ENCODE peak calls at places on chromosomes 4 and X, in eight cellular contexts. One of them, this sample, is unnamed. For H3K27me3 and H3K36me3, the result is how much of the 10 kb centered on the place peaks cover.

GRCh38 chr4:141580523-141580922 is 55.9 kb upstream of the IL15 start:
- DNase-seq in IMR-90: peak
- DNase-seq in HCT116: no peak
- DNase-seq in heart right ventricle: no peak
- DNase-seq in adrenal gland: no peak
- DNase-seq in upper lobe of right lung: no peak
- DNase-seq in CD8-positive, alpha-beta T cell: no peak
- DNase-seq in thoracic aorta: no peak
- DNase-seq in this sample: no peak

GRCh38 chr4:181007751-181008150 is 1235.5 kb upstream of the TENM3 start:
- DNase-seq in heart right ventricle: no peak
- DNase-seq in thoracic aorta: no peak
- DNase-seq in HCT116: no peak
- DNase-seq in upper lobe of right lung: no peak
- DNase-seq in adrenal gland: no peak
- DNase-seq in CD8-positive, alpha-beta T cell: no peak
- DNase-seq in IMR-90: no peak
- DNase-seq in this sample: no peak

GRCh38 chr4:87543835-87544461 is 14.8 kb upstream of the SPARCL1 start:
- DNase-seq in CD8-positive, alpha-beta T cell: no peak
- DNase-seq in heart right ventricle: no peak
- DNase-seq in adrenal gland: peak
- DNase-seq in upper lobe of right lung: no peak
- DNase-seq in thoracic aorta: no peak
- DNase-seq in HCT116: peak
- DNase-seq in IMR-90: peak
- DNase-seq in this sample: peak

GRCh38 chr4:41927761-41928499 is 7.3 kb upstream of the TMEM33 start:
- DNase-seq in thoracic aorta: no peak
- DNase-seq in upper lobe of right lung: no peak
- DNase-seq in adrenal gland: no peak
- DNase-seq in HCT116: no peak
- DNase-seq in IMR-90: no peak
- DNase-seq in heart right ventricle: no peak
- DNase-seq in CD8-positive, alpha-beta T cell: no peak
- DNase-seq in this sample: no peak

GRCh38 chr4:15149842-15150592 is 147.7 kb downstream of the CPEB2 start:
- DNase-seq in adrenal gland: peak
- DNase-seq in IMR-90: peak
- DNase-seq in HCT116: peak
- DNase-seq in heart right ventricle: peak
- DNase-seq in CD8-positive, alpha-beta T cell: no peak
- DNase-seq in thoracic aorta: peak
- DNase-seq in upper lobe of right lung: peak
- DNase-seq in this sample: peak

GRCh38 chrX:74179499-74179898 is 124.5 kb upstream of the ZCCHC13 start:
- DNase-seq in CD8-positive, alpha-beta T cell: no peak
- DNase-seq in upper lobe of right lung: no peak
- DNase-seq in IMR-90: no peak
- DNase-seq in thoracic aorta: no peak
- DNase-seq in adrenal gland: no peak
- DNase-seq in heart right ventricle: no peak
- DNase-seq in HCT116: no peak
- DNase-seq in this sample: no peak

GRCh38 chr4:32847466-32847865 is 2127.3 kb downstream of the PCDH7 start:
- DNase-seq in HCT116: no peak
- DNase-seq in heart right ventricle: no peak
- DNase-seq in upper lobe of right lung: no peak
- DNase-seq in CD8-positive, alpha-beta T cell: no peak
- DNase-seq in thoracic aorta: no peak
- DNase-seq in IMR-90: no peak
- DNase-seq in adrenal gland: no peak
- DNase-seq in this sample: peak

GRCh38 chr4:104490096-104490769 is 4.5 kb downstream of the CXXC4 start:
- DNase-seq in adrenal gland: no peak
- DNase-seq in HCT116: no peak
- DNase-seq in CD8-positive, alpha-beta T cell: no peak
- DNase-seq in thoracic aorta: no peak
- DNase-seq in IMR-90: no peak
- DNase-seq in heart right ventricle: no peak
- DNase-seq in upper lobe of right lung: peak
- DNase-seq in this sample: no peak

GRCh38 chrX:15335135-15336022 is at the start of gene PIGA:
- DNase-seq in IMR-90: peak
- DNase-seq in heart right ventricle: peak
- DNase-seq in thoracic aorta: peak
- DNase-seq in HCT116: peak
- DNase-seq in adrenal gland: peak
- DNase-seq in upper lobe of right lung: peak
- DNase-seq in CD8-positive, alpha-beta T cell: peak
- DNase-seq in this sample: peak

GRCh38 chrX:70480660-70481018 is 36.0 kb downstream of the DLG3 start:
- DNase-seq in thoracic aorta: no peak
- DNase-seq in IMR-90: no peak
- DNase-seq in heart right ventricle: peak
- DNase-seq in upper lobe of right lung: no peak
- DNase-seq in adrenal gland: no peak
- DNase-seq in CD8-positive, alpha-beta T cell: no peak
- DNase-seq in HCT116: no peak
- DNase-seq in this sample: no peak

DNA sequence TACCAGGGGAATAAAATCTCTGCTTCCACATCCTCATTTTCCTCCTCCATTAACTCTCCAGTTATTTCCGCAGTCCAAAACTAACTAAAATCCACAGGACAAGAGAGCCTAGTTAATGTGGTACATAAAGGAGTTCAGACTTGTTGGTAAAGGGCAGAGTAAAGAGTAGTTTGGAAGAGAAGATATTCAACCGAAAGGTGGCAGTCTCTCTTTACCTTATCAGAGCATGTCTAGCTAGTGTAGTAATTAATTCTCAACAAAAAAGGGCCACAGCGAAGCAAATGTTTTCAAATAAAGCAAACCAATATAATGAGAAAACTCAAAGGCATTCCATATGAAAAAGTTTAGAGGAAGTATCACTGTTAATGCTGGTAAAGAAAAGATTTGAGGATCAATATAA is 286.5 kb downstream of the GLUD2 start:
- DNase-seq in HCT116: no peak
- DNase-seq in adrenal gland: no peak
- DNase-seq in heart right ventricle: no peak
- DNase-seq in IMR-90: no peak
- DNase-seq in CD8-positive, alpha-beta T cell: no peak
- DNase-seq in upper lobe of right lung: no peak
- DNase-seq in thoracic aorta: no peak
- DNase-seq in this sample: no peak
- TF ChIP-seq CTCF in HCT116: no peak
- TF ChIP-seq CTCF in adrenal gland: no peak
- TF ChIP-seq CTCF in heart right ventricle: no peak
- TF ChIP-seq CTCF in IMR-90: no peak
- TF ChIP-seq CTCF in CD8-positive, alpha-beta T cell: no peak
- TF ChIP-seq CTCF in upper lobe of right lung: no peak
- TF ChIP-seq CTCF in thoracic aorta: no peak
- TF ChIP-seq CTCF in this sample: no peak

GRCh38 chr4:146640459-146641061 is 1.9 kb downstream of the POU4F2 start:
- DNase-seq in heart right ventricle: no peak
- DNase-seq in IMR-90: no peak
- DNase-seq in CD8-positive, alpha-beta T cell: no peak
- DNase-seq in HCT116: no peak
- DNase-seq in adrenal gland: no peak
- DNase-seq in upper lobe of right lung: no peak
- DNase-seq in thoracic aorta: no peak
- DNase-seq in this sample: no peak

GRCh38 chr4:146646601-146647000 is 7.9 kb downstream of the POU4F2 start:
- DNase-seq in IMR-90: no peak
- DNase-seq in HCT116: no peak
- DNase-seq in CD8-positive, alpha-beta T cell: no peak
- DNase-seq in thoracic aorta: no peak
- DNase-seq in heart right ventricle: no peak
- DNase-seq in upper lobe of right lung: no peak
- DNase-seq in adrenal gland: no peak
- DNase-seq in this sample: no peak

GRCh38 chr4:146640021-146640425 is 1.3 kb downstream of the POU4F2 start:
- DNase-seq in heart right ventricle: no peak
- DNase-seq in IMR-90: no peak
- DNase-seq in HCT116: no peak
- DNase-seq in CD8-positive, alpha-beta T cell: no peak
- DNase-seq in upper lobe of right lung: no peak
- DNase-seq in adrenal gland: no peak
- DNase-seq in thoracic aorta: no peak
- DNase-seq in this sample: no peak

GRCh38 chr4:146641762-146642161 is 3.1 kb downstream of the POU4F2 start:
- DNase-seq in HCT116: no peak
- DNase-seq in IMR-90: no peak
- DNase-seq in CD8-positive, alpha-beta T cell: no peak
- DNase-seq in upper lobe of right lung: no peak
- DNase-seq in adrenal gland: no peak
- DNase-seq in thoracic aorta: no peak
- DNase-seq in heart right ventricle: no peak
- DNase-seq in this sample: no peak

GRCh38 chr4:146643812-146644401 is 5.2 kb downstream of the POU4F2 start:
- DNase-seq in CD8-positive, alpha-beta T cell: no peak
- DNase-seq in thoracic aorta: no peak
- DNase-seq in upper lobe of right lung: no peak
- DNase-seq in heart right ventricle: no peak
- DNase-seq in adrenal gland: no peak
- DNase-seq in IMR-90: peak
- DNase-seq in HCT116: no peak
- DNase-seq in this sample: no peak
- H3K27me3 ChIP-seq in CD8-positive, alpha-beta T cell: under half
- H3K27me3 ChIP-seq in thoracic aorta: under half
- H3K27me3 ChIP-seq in upper lobe of right lung: half or more
- H3K27me3 ChIP-seq in heart right ventricle: half or more
- H3K27me3 ChIP-seq in adrenal gland: half or more
- H3K27me3 ChIP-seq in IMR-90: under half
- H3K27me3 ChIP-seq in HCT116: under half
- H3K27me3 ChIP-seq in this sample: under half

DNA sequence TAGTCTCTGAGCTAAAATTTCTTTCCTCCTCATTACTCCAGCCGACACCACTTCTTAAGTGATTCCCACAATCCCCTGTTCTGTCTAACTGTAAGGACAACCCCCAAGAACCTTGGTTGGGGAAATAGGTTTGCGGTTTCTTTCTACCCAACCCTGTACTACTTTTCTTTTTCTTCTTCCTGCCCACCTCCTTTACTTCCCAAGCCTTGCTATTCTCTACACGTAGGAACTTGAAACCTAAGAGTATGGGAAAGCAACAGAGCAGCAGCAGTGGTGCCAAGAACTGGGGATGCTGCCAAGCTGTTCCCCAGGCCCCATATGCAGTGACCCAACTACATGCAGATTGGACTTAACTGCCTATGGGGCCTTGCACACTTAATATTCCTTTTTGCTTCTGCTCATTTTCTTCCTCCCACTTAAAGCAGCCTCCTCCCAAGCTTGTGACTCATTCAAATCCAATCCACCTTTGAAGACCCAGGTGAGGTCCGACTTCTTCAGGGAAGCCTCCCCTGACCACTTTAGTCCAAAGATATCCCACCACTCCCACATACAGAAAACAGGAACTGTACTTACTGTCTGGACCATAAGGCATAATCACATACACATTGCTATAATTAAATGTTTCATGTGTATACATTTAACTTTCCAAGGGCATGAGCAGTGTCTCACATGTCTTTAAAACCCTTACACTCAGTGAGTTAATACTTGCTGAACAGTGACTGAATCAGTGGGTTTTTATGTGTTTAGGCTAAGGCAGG is 1.7 kb downstream of the FAM120C start:
- DNase-seq in heart right ventricle: no peak
- DNase-seq in HCT116: no peak
- DNase-seq in IMR-90: peak
- DNase-seq in thoracic aorta: no peak
- DNase-seq in adrenal gland: no peak
- DNase-seq in upper lobe of right lung: no peak
- DNase-seq in CD8-positive, alpha-beta T cell: no peak
- DNase-seq in this sample: no peak
- H3K36me3 ChIP-seq in heart right ventricle: under half
- H3K36me3 ChIP-seq in HCT116: under half
- H3K36me3 ChIP-seq in IMR-90: under half
- H3K36me3 ChIP-seq in thoracic aorta: under half
- H3K36me3 ChIP-seq in adrenal gland: under half
- H3K36me3 ChIP-seq in upper lobe of right lung: under half
- H3K36me3 ChIP-seq in CD8-positive, alpha-beta T cell: under half
- H3K36me3 ChIP-seq in this sample: under half

DNA sequence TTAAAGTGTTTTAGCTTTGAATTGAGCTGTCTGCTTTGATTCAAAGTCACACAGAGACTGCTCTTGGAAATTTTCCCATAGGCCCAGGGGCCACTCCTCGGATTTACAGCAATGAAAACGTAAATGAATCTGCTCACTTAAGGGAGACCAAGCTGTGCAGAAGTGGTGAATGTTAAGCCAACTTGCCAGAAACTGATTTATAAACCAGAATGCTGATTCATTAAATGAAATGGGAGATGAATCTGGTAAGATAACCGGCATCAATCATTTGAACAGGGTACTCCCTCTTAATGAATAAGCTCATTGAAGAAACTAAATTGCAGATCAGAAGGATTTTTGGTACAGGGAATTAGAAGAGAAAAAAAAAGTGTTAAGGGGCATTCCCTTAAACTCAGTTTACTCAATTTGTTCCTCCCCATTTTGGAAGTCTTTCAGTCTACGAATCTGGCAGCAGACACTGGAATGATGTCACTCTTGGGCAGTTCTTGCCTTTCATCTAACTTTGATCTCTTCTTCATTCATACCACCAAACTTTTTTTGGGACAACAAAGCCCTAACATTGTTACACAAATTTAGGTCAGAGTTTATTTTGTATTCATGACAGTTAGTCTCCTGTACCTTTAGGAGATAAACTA is 363.3 kb upstream of the MAGEB2 start:
- DNase-seq in HCT116: no peak
- DNase-seq in upper lobe of right lung: no peak
- DNase-seq in adrenal gland: no peak
- DNase-seq in thoracic aorta: no peak
- DNase-seq in CD8-positive, alpha-beta T cell: no peak
- DNase-seq in IMR-90: no peak
- DNase-seq in heart right ventricle: no peak
- DNase-seq in this sample: no peak
- TF ChIP-seq CTCF in HCT116: no peak
- TF ChIP-seq CTCF in upper lobe of right lung: no peak
- TF ChIP-seq CTCF in adrenal gland: no peak
- TF ChIP-seq CTCF in thoracic aorta: no peak
- TF ChIP-seq CTCF in CD8-positive, alpha-beta T cell: no peak
- TF ChIP-seq CTCF in IMR-90: no peak
- TF ChIP-seq CTCF in heart right ventricle: no peak
- TF ChIP-seq CTCF in this sample: no peak

This sample was measured in Caco-2.